ENCODE peak calls at places on chromosomes 7 and 10, in eight cellular contexts. C is astrocyte; H is stimulated activated CD4-positive, alpha-beta T cell treated with anti-CD3 and anti-CD28 coated beads, Interleukin-1b, Interleukin-23, amount 100 ng/mL, for 24 hours; X is effector memory CD8-positive, alpha-beta T cell; U is CD4-positive, alpha-beta T cell; E is A172; A is GM23338; I is fibroblast of mammary gland. Q is an unnamed sample.

GRCh38 chr7:157763279-157764000 is 426.6 kb downstream of the DNAJB6 start:
- DNase-seq in C (no peak), H (no peak), X (no peak), U (no peak), E (no peak), A (no peak), I (no peak), Q (no peak)

GRCh38 chr7:41579961-41580935 is 122.6 kb downstream of the INHBA start:
- DNase-seq in C (peak; percentile 99), H (no peak), X (no peak), U (no peak), E (peak; percentile 98), A (no peak), I (peak; percentile 85), Q (no peak)

GRCh38 chr10:1677307-1677939 is 59.9 kb downstream of the ADARB2 start:
- DNase-seq in C (no peak), H (no peak), X (no peak), U (no peak), E (no peak), A (no peak), I (no peak), Q (no peak)

GRCh38 chr7:1749864-1750466 is 79.9 kb downstream of the ELFN1 start:
- DNase-seq in C (no peak), H (no peak), X (no peak), U (no peak), E (peak; percentile 55), A (no peak), I (no peak), Q (no peak)

GRCh38 chr7:1541431-1542162 is 11.1 kb downstream of the MAFK start:
- DNase-seq in C (no peak), H (no peak), X (no peak), U (no peak), E (no peak), A (no peak), I (no peak), Q (no peak)

GRCh38 chr7:148669907-148670306 is 28.8 kb upstream of the CUL1 start:
- DNase-seq in C (no peak), H (no peak), X (no peak), U (no peak), E (no peak), A (no peak), I (no peak), Q (no peak)

GRCh38 chr7:44887293-44887692 is 2.0 kb upstream of the PURB start:
- DNase-seq in C (no peak), H (no peak), X (no peak), U (no peak), E (no peak), A (no peak), I (no peak), Q (no peak)

GRCh38 chr7:96495751-96496216 is 173.9 kb upstream of the SLC25A13 start:
- DNase-seq in C (no peak), H (no peak), X (no peak), U (no peak), E (no peak), A (peak; percentile 5), I (no peak), Q (no peak)

GRCh38 chr10:33559105-33559504 is 224.6 kb upstream of the NRP1 start:
- DNase-seq in C (peak; percentile 98), H (no peak), X (no peak), U (no peak), E (peak; percentile 85), A (no peak), I (peak; percentile 96), Q (peak; percentile 6)

GRCh38 chr7:155694846-155695245 is 50.4 kb downstream of the RBM33 start:
- DNase-seq in C (peak; percentile 60), H (no peak), X (no peak), U (no peak), E (peak; percentile 8), A (no peak), I (peak; percentile 61), Q (no peak)

GRCh38 chr10:12609435-12609834 is 260.1 kb downstream of the CAMK1D start:
- DNase-seq in C (no peak), H (no peak), X (no peak), U (no peak), E (no peak), A (no peak), I (no peak), Q (no peak)

GRCh38 chr10:74593470-74593869 is 232.9 kb upstream of the KAT6B start:
- DNase-seq in C (peak; percentile 38), H (no peak), X (no peak), U (no peak), E (no peak), A (no peak), I (peak; percentile 93), Q (no peak)

GRCh38 chr7:47197508-47197907 is 384.4 kb downstream of the TNS3 start:
- DNase-seq in C (no peak), H (no peak), X (no peak), U (no peak), E (no peak), A (no peak), I (no peak), Q (no peak)

GRCh38 chr7:121576148-121576921 is 180.2 kb upstream of the FAM3C start:
- DNase-seq in C (no peak), H (no peak), X (no peak), U (no peak), E (no peak), A (no peak), I (no peak), Q (no peak)

GRCh38 chr7:492714-493065 is 27.0 kb downstream of the PDGFA start:
- DNase-seq in C (no peak), H (no peak), X (no peak), U (no peak), E (no peak), A (no peak), I (no peak), Q (peak; percentile 85)

GRCh38 chr10:2658780-2659179 is 408.6 kb upstream of the PFKP start:
- DNase-seq in C (no peak), H (no peak), X (no peak), U (no peak), E (no peak), A (no peak), I (no peak), Q (no peak)

Q was measured in NCI-H1694.